ENCODE peak calls at places on chromosomes 4 and X, in four cellular contexts. J is foreskin fibroblast, M is AG04450, V is colonic mucosa. U is an unnamed sample.

GRCh38 chrX:150211988-150212387 is 151.1 kb upstream of the MAMLD1 start:
- DNase-seq in V (no peak), M (no peak), J (no peak), U (no peak)

GRCh38 chr4:3413217-3413671 is 28.5 kb upstream of the HGFAC start:
- DNase-seq in J (no peak), M (no peak), V (no peak), U (no peak)

GRCh38 chr4:5995901-5996623 is 22.2 kb downstream of the C4orf50 start:
- DNase-seq in J (no peak), V (no peak), M (no peak), U (no peak)

GRCh38 chr4:186701273-186701672 is 22.4 kb downstream of the FAT1 start:
- DNase-seq in V (no peak), J (peak), M (no peak), U (no peak)

GRCh38 chr4:74087481-74087880 is 11.5 kb downstream of the CXCL2 start:
- DNase-seq in V (no peak), J (no peak), M (no peak), U (no peak)

GRCh38 chr4:137032242-137032641 is 500.1 kb downstream of the PCDH18 start:
- DNase-seq in J (no peak), V (no peak), M (no peak), U (no peak)

GRCh38 chr4:88158360-88159136 is at the start of gene ABCG2:
- DNase-seq in M (peak), J (peak), V (peak), U (peak)

GRCh38 chrX:108167211-108167872 is 75.8 kb downstream of the ATG4A start:
- DNase-seq in M (no peak), V (no peak), J (no peak), U (no peak)

GRCh38 chr4:76894537-76894936 is 3.4 kb downstream of the SOWAHB start:
- DNase-seq in V (no peak), M (no peak), J (no peak), U (no peak)

GRCh38 chrX:78886550-78886949 is 58.6 kb upstream of the P2RY10 start:
- DNase-seq in J (peak), V (no peak), M (no peak), U (no peak)

GRCh38 chrX:25191403-25191802 is 175.6 kb upstream of the ARX start:
- DNase-seq in V (no peak), J (no peak), M (no peak), U (no peak)
- TF ChIP-seq CTCF in V (no peak), J (no peak), M (no peak), U (no peak)

GRCh38 chr4:150078996-150079581 is 844 bp downstream of the DCLK2 start:
- DNase-seq in J (peak), V (peak), M (no peak), U (no peak)
- TF ChIP-seq CTCF in J (peak), V (no peak), M (no peak), U (no peak)

GRCh38 chrX:124497386-124497785 is 151.0 kb downstream of the SH2D1A start:
- DNase-seq in M (no peak), V (no peak), J (no peak), U (no peak)
- TF ChIP-seq CTCF in M (no peak), V (no peak), J (no peak), U (no peak)

GRCh38 chr4:2394544-2394943 is 23.9 kb downstream of the ZFYVE28 start:
- DNase-seq in V (no peak), J (no peak), M (no peak), U (no peak)

GRCh38 chr4:2395584-2395983 is 22.9 kb downstream of the ZFYVE28 start:
- DNase-seq in V (no peak), M (no peak), J (no peak), U (no peak)

GRCh38 chr4:2395038-2395437 is 23.4 kb downstream of the ZFYVE28 start:
- DNase-seq in J (peak), V (no peak), M (no peak), U (no peak)

GRCh38 chr4:2390780-2391490 is 27.5 kb downstream of the ZFYVE28 start:
- DNase-seq in M (no peak), J (no peak), V (no peak), U (no peak)

DNA sequence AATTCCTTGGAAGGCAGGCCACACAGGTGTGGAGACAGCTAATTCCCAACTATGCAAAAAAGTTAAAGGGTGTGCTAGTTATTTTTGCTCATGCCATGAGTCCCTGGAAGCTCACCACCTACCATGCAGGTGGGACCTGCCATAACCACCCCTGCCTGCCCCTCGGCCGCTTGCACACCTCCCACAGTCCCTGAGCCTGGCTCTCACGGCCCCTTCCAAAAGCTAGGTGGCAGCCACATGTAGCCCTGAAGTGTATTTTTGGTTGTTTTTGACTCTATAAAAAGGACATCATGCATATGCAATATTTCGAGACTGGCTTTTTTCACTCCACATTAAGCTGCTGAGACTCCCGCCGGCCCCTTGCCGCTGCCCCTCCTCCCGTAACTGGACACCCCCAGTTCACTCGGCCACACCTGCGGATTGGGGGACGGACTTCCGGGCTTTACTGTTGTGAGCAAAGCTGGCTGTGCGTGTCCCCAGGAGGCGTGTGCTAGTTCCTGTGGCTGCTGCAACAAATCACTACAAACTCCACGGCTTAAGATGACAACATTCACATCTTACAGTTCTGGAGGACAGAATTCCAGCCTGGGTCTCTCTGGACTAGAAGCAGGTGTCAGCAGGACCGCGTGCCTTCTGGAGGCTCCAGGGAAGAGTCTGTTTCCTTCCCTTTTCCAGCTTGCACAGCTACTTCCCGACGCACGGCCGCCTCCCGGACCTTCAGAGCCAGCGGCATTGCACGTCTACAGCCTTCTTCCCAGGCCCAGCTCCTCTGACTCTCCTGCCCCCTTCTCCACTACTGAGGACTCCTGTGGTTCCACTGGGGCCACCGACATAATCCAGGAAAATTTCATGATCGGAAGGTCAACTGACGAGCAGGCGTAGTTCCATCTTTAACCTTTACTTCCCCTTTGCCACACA is 24.8 kb downstream of the ZFYVE28 start:
- DNase-seq in V (peak), J (no peak), M (no peak), U (no peak)
- TF ChIP-seq CTCF in V (no peak), J (no peak), M (no peak), U (no peak)